ENCODE peak calls at places on chromosomes 2 and 18, in six cellular contexts. One of them, this sample, is unnamed.
A peak's percentile ranks its signal among the peaks of the same experiment; 100 is the strongest.

GRCh38 chr2:129779783-129780182 is 199.7 kb upstream of the RAB6C start:
- DNase-seq in progenitor cell of endocrine pancreas: no peak
- DNase-seq in testis: no peak
- DNase-seq in tibial nerve: no peak
- DNase-seq in A172: no peak
- DNase-seq in islet precursor cell: peak; percentile 34
- DNase-seq in this sample: no peak

GRCh38 chr2:42810126-42810970 is 18.0 kb upstream of the HAAO start:
- DNase-seq in progenitor cell of endocrine pancreas: peak; percentile 93
- DNase-seq in testis: peak; percentile 97
- DNase-seq in tibial nerve: peak; percentile 98
- DNase-seq in A172: peak; percentile 98
- DNase-seq in islet precursor cell: peak; percentile 97
- DNase-seq in this sample: peak; percentile 94

GRCh38 chr2:175744000-175744399 is 258.1 kb downstream of the LNPK start:
- DNase-seq in progenitor cell of endocrine pancreas: no peak
- DNase-seq in testis: no peak
- DNase-seq in tibial nerve: no peak
- DNase-seq in A172: no peak
- DNase-seq in islet precursor cell: no peak
- DNase-seq in this sample: no peak

GRCh38 chr2:232273903-232274598 is 104.5 kb upstream of the ALPP start:
- DNase-seq in progenitor cell of endocrine pancreas: no peak
- DNase-seq in testis: no peak
- DNase-seq in tibial nerve: no peak
- DNase-seq in A172: no peak
- DNase-seq in islet precursor cell: no peak
- DNase-seq in this sample: no peak

GRCh38 chr18:72444756-72445155 is 99.4 kb downstream of the CBLN2 start:
- DNase-seq in progenitor cell of endocrine pancreas: no peak
- DNase-seq in testis: no peak
- DNase-seq in tibial nerve: no peak
- DNase-seq in A172: no peak
- DNase-seq in islet precursor cell: no peak
- DNase-seq in this sample: no peak

GRCh38 chr2:25161055-25161781 is 7.2 kb downstream of the POMC start:
- DNase-seq in progenitor cell of endocrine pancreas: no peak
- DNase-seq in testis: peak; percentile 85
- DNase-seq in tibial nerve: no peak
- DNase-seq in A172: no peak
- DNase-seq in islet precursor cell: peak; percentile 50
- DNase-seq in this sample: no peak

GRCh38 chr18:44520981-44521672 is 159.6 kb upstream of the SETBP1 start:
- DNase-seq in progenitor cell of endocrine pancreas: no peak
- DNase-seq in testis: no peak
- DNase-seq in tibial nerve: no peak
- DNase-seq in A172: no peak
- DNase-seq in islet precursor cell: no peak
- DNase-seq in this sample: no peak

GRCh38 chr2:36982467-36982866 is 16.1 kb upstream of the STRN start:
- DNase-seq in progenitor cell of endocrine pancreas: no peak
- DNase-seq in testis: no peak
- DNase-seq in tibial nerve: no peak
- DNase-seq in A172: no peak
- DNase-seq in islet precursor cell: no peak
- DNase-seq in this sample: no peak

GRCh38 chr2:240479561-240479960 is 44.1 kb downstream of the GPC1 start:
- DNase-seq in progenitor cell of endocrine pancreas: no peak
- DNase-seq in testis: no peak
- DNase-seq in tibial nerve: no peak
- DNase-seq in A172: no peak
- DNase-seq in islet precursor cell: no peak
- DNase-seq in this sample: no peak

GRCh38 chr2:152920846-152921245 is 202.4 kb downstream of the ARL6IP6 start:
- DNase-seq in progenitor cell of endocrine pancreas: no peak
- DNase-seq in testis: no peak
- DNase-seq in tibial nerve: no peak
- DNase-seq in A172: peak; percentile 45
- DNase-seq in islet precursor cell: no peak
- DNase-seq in this sample: no peak

GRCh38 chr2:133331437-133331836 is 236.8 kb downstream of the NCKAP5 start:
- DNase-seq in progenitor cell of endocrine pancreas: no peak
- DNase-seq in testis: no peak
- DNase-seq in tibial nerve: no peak
- DNase-seq in A172: no peak
- DNase-seq in islet precursor cell: peak; percentile 57
- DNase-seq in this sample: no peak

GRCh38 chr2:200122683-200123082 is 167.3 kb downstream of the MAIP1 start:
- DNase-seq in progenitor cell of endocrine pancreas: no peak
- DNase-seq in testis: no peak
- DNase-seq in tibial nerve: no peak
- DNase-seq in A172: no peak
- DNase-seq in islet precursor cell: no peak
- DNase-seq in this sample: no peak

GRCh38 chr18:31246460-31246859 is 71.5 kb upstream of the DSG1 start:
- DNase-seq in progenitor cell of endocrine pancreas: no peak
- DNase-seq in testis: no peak
- DNase-seq in tibial nerve: no peak
- DNase-seq in A172: no peak
- DNase-seq in islet precursor cell: no peak
- DNase-seq in this sample: no peak

GRCh38 chr18:76452357-76452756 is 42.7 kb downstream of the ZNF516 start:
- DNase-seq in progenitor cell of endocrine pancreas: no peak
- DNase-seq in testis: peak; percentile 13
- DNase-seq in tibial nerve: no peak
- DNase-seq in A172: no peak
- DNase-seq in islet precursor cell: peak; percentile 52
- DNase-seq in this sample: no peak

GRCh38 chr18:70234667-70235459 is 29.4 kb upstream of the RTTN start:
- DNase-seq in progenitor cell of endocrine pancreas: no peak
- DNase-seq in testis: no peak
- DNase-seq in tibial nerve: no peak
- DNase-seq in A172: peak; percentile 87
- DNase-seq in islet precursor cell: no peak
- DNase-seq in this sample: no peak

GRCh38 chr2:228658998-228659397 is 477.5 kb upstream of the SPHKAP start:
- DNase-seq in progenitor cell of endocrine pancreas: no peak
- DNase-seq in testis: no peak
- DNase-seq in tibial nerve: no peak
- DNase-seq in A172: peak; percentile 68
- DNase-seq in islet precursor cell: no peak
- DNase-seq in this sample: no peak

GRCh38 chr2:222561817-222562424 is 94.0 kb downstream of the FARSB start:
- DNase-seq in progenitor cell of endocrine pancreas: peak; percentile 41
- DNase-seq in testis: peak; percentile 71
- DNase-seq in tibial nerve: peak; percentile 32
- DNase-seq in A172: peak; percentile 57
- DNase-seq in islet precursor cell: peak; percentile 78
- DNase-seq in this sample: peak; percentile 65

GRCh38 chr18:48161201-48161910 is 230.9 kb upstream of the SMAD2 start:
- DNase-seq in progenitor cell of endocrine pancreas: peak; percentile 78
- DNase-seq in testis: peak; percentile 93
- DNase-seq in tibial nerve: peak; percentile 63
- DNase-seq in A172: peak; percentile 76
- DNase-seq in islet precursor cell: peak; percentile 92
- DNase-seq in this sample: peak; percentile 54

GRCh38 chr18:59893971-59894370 is 5.8 kb upstream of the PMAIP1 start:
- DNase-seq in progenitor cell of endocrine pancreas: no peak
- DNase-seq in testis: no peak
- DNase-seq in tibial nerve: no peak
- DNase-seq in A172: no peak
- DNase-seq in islet precursor cell: no peak
- DNase-seq in this sample: no peak

GRCh38 chr2:15316370-15316814 is 244.7 kb downstream of the NBAS start:
- DNase-seq in progenitor cell of endocrine pancreas: no peak
- DNase-seq in testis: no peak
- DNase-seq in tibial nerve: no peak
- DNase-seq in A172: no peak
- DNase-seq in islet precursor cell: no peak
- DNase-seq in this sample: no peak

GRCh38 chr2:74530239-74531161 is 767 bp downstream of the HTRA2 start:
- DNase-seq in progenitor cell of endocrine pancreas: no peak
- DNase-seq in testis: peak; percentile 49
- DNase-seq in tibial nerve: no peak
- DNase-seq in A172: peak; percentile 41
- DNase-seq in islet precursor cell: peak; percentile 70
- DNase-seq in this sample: peak; percentile 49

GRCh38 chr2:240782221-240782885 is 37.7 kb downstream of the KIF1A start:
- DNase-seq in progenitor cell of endocrine pancreas: no peak
- DNase-seq in testis: no peak
- DNase-seq in tibial nerve: no peak
- DNase-seq in A172: no peak
- DNase-seq in islet precursor cell: no peak
- DNase-seq in this sample: no peak

GRCh38 chr18:45687617-45688016 is 36.4 kb upstream of the SLC14A1 start:
- DNase-seq in progenitor cell of endocrine pancreas: no peak
- DNase-seq in testis: no peak
- DNase-seq in tibial nerve: no peak
- DNase-seq in A172: no peak
- DNase-seq in islet precursor cell: no peak
- DNase-seq in this sample: no peak

GRCh38 chr2:164625378-164625971 is 4.2 kb upstream of the GRB14 start:
- DNase-seq in progenitor cell of endocrine pancreas: no peak
- DNase-seq in testis: no peak
- DNase-seq in tibial nerve: no peak
- DNase-seq in A172: no peak
- DNase-seq in islet precursor cell: no peak
- DNase-seq in this sample: no peak

GRCh38 chr2:69437751-69438154 is 518 bp upstream of the NFU1 start:
- DNase-seq in progenitor cell of endocrine pancreas: no peak
- DNase-seq in testis: peak; percentile 52
- DNase-seq in tibial nerve: peak; percentile 72
- DNase-seq in A172: no peak
- DNase-seq in islet precursor cell: no peak
- DNase-seq in this sample: no peak

GRCh38 chr18:22723741-22724140 is 209.4 kb upstream of the RBBP8 start:
- DNase-seq in progenitor cell of endocrine pancreas: no peak
- DNase-seq in testis: no peak
- DNase-seq in tibial nerve: no peak
- DNase-seq in A172: no peak
- DNase-seq in islet precursor cell: no peak
- DNase-seq in this sample: no peak

GRCh38 chr2:236562434-236562833 is 7.2 kb upstream of the ACKR3 start:
- DNase-seq in progenitor cell of endocrine pancreas: no peak
- DNase-seq in testis: peak; percentile 42
- DNase-seq in tibial nerve: no peak
- DNase-seq in A172: peak; percentile 25
- DNase-seq in islet precursor cell: no peak
- DNase-seq in this sample: no peak

GRCh38 chr2:76193098-76193497 is 482.4 kb upstream of the GCFC2 start:
- DNase-seq in progenitor cell of endocrine pancreas: no peak
- DNase-seq in testis: no peak
- DNase-seq in tibial nerve: no peak
- DNase-seq in A172: no peak
- DNase-seq in islet precursor cell: no peak
- DNase-seq in this sample: no peak

GRCh38 chr18:80065705-80066104 is 31.5 kb downstream of the RBFA start:
- DNase-seq in progenitor cell of endocrine pancreas: no peak
- DNase-seq in testis: no peak
- DNase-seq in tibial nerve: no peak
- DNase-seq in A172: no peak
- DNase-seq in islet precursor cell: peak; percentile 32
- DNase-seq in this sample: no peak

GRCh38 chr18:59988098-59988706 is 88.4 kb downstream of the PMAIP1 start:
- DNase-seq in progenitor cell of endocrine pancreas: no peak
- DNase-seq in testis: peak; percentile 41
- DNase-seq in tibial nerve: no peak
- DNase-seq in A172: peak; percentile 6
- DNase-seq in islet precursor cell: no peak
- DNase-seq in this sample: peak; percentile 10

GRCh38 chr2:8539743-8540551 is 141.9 kb upstream of the ID2 start:
- DNase-seq in progenitor cell of endocrine pancreas: no peak
- DNase-seq in testis: no peak
- DNase-seq in tibial nerve: peak; percentile 34
- DNase-seq in A172: no peak
- DNase-seq in islet precursor cell: peak; percentile 96
- DNase-seq in this sample: no peak